ENCODE peak calls at places on chromosome 2, in seven cellular contexts. One of them, this sample, is unnamed.

GRCh38 chr2:18063826-18064485 is 185.5 kb downstream of the KCNS3 start:
- DNase-seq in anterior cingulate cortex: no peak
- DNase-seq in HuH-7.5: no peak
- DNase-seq in HEK293T: no peak
- DNase-seq in stimulated activated CD4-positive, alpha-beta T cell treated with anti-CD3 and anti-CD28 coated beads, Interleukin-15, amount 100 ng/mL, for 24 hours: no peak
- DNase-seq in pancreas: no peak
- DNase-seq in NCI-H524: no peak
- DNase-seq in this sample: no peak

GRCh38 chr2:108139521-108139920 is 100.2 kb upstream of the SULT1C3 start:
- DNase-seq in HEK293T: no peak
- DNase-seq in HuH-7.5: no peak
- DNase-seq in stimulated activated CD4-positive, alpha-beta T cell treated with anti-CD3 and anti-CD28 coated beads, Interleukin-15, amount 100 ng/mL, for 24 hours: no peak
- DNase-seq in NCI-H524: no peak
- DNase-seq in anterior cingulate cortex: no peak
- DNase-seq in pancreas: no peak
- DNase-seq in this sample: peak

GRCh38 chr2:100214265-100214961 is 72.0 kb upstream of the AFF3 start:
- DNase-seq in HuH-7.5: no peak
- DNase-seq in stimulated activated CD4-positive, alpha-beta T cell treated with anti-CD3 and anti-CD28 coated beads, Interleukin-15, amount 100 ng/mL, for 24 hours: no peak
- DNase-seq in pancreas: no peak
- DNase-seq in NCI-H524: no peak
- DNase-seq in HEK293T: no peak
- DNase-seq in anterior cingulate cortex: no peak
- DNase-seq in this sample: no peak

GRCh38 chr2:64213607-64214275 is 69.5 kb upstream of the PELI1 start:
- DNase-seq in HuH-7.5: no peak
- DNase-seq in anterior cingulate cortex: no peak
- DNase-seq in stimulated activated CD4-positive, alpha-beta T cell treated with anti-CD3 and anti-CD28 coated beads, Interleukin-15, amount 100 ng/mL, for 24 hours: peak
- DNase-seq in pancreas: no peak
- DNase-seq in HEK293T: no peak
- DNase-seq in NCI-H524: no peak
- DNase-seq in this sample: no peak

GRCh38 chr2:110948027-110948687 is 172.6 kb upstream of the BCL2L11 start:
- DNase-seq in HuH-7.5: no peak
- DNase-seq in HEK293T: peak
- DNase-seq in stimulated activated CD4-positive, alpha-beta T cell treated with anti-CD3 and anti-CD28 coated beads, Interleukin-15, amount 100 ng/mL, for 24 hours: no peak
- DNase-seq in pancreas: no peak
- DNase-seq in anterior cingulate cortex: no peak
- DNase-seq in NCI-H524: no peak
- DNase-seq in this sample: no peak

GRCh38 chr2:204933735-204934361 is 388.6 kb downstream of the PARD3B start:
- DNase-seq in stimulated activated CD4-positive, alpha-beta T cell treated with anti-CD3 and anti-CD28 coated beads, Interleukin-15, amount 100 ng/mL, for 24 hours: no peak
- DNase-seq in NCI-H524: no peak
- DNase-seq in HEK293T: no peak
- DNase-seq in anterior cingulate cortex: no peak
- DNase-seq in HuH-7.5: no peak
- DNase-seq in pancreas: no peak
- DNase-seq in this sample: no peak

GRCh38 chr2:23520256-23520655 is 135.3 kb downstream of the KLHL29 start:
- DNase-seq in stimulated activated CD4-positive, alpha-beta T cell treated with anti-CD3 and anti-CD28 coated beads, Interleukin-15, amount 100 ng/mL, for 24 hours: no peak
- DNase-seq in NCI-H524: no peak
- DNase-seq in HEK293T: no peak
- DNase-seq in pancreas: no peak
- DNase-seq in anterior cingulate cortex: no peak
- DNase-seq in HuH-7.5: peak
- DNase-seq in this sample: peak

GRCh38 chr2:42117182-42117579 is 52.0 kb upstream of the EML4 start:
- DNase-seq in HEK293T: no peak
- DNase-seq in HuH-7.5: no peak
- DNase-seq in anterior cingulate cortex: no peak
- DNase-seq in stimulated activated CD4-positive, alpha-beta T cell treated with anti-CD3 and anti-CD28 coated beads, Interleukin-15, amount 100 ng/mL, for 24 hours: no peak
- DNase-seq in pancreas: no peak
- DNase-seq in NCI-H524: no peak
- DNase-seq in this sample: no peak

GRCh38 chr2:151029406-151030157 is 232.1 kb downstream of the RBM43 start:
- DNase-seq in NCI-H524: no peak
- DNase-seq in HEK293T: no peak
- DNase-seq in stimulated activated CD4-positive, alpha-beta T cell treated with anti-CD3 and anti-CD28 coated beads, Interleukin-15, amount 100 ng/mL, for 24 hours: no peak
- DNase-seq in anterior cingulate cortex: no peak
- DNase-seq in pancreas: no peak
- DNase-seq in HuH-7.5: no peak
- DNase-seq in this sample: no peak

GRCh38 chr2:25298776-25299431 is 42.8 kb downstream of the DNMT3A start:
- DNase-seq in anterior cingulate cortex: no peak
- DNase-seq in pancreas: no peak
- DNase-seq in NCI-H524: no peak
- DNase-seq in stimulated activated CD4-positive, alpha-beta T cell treated with anti-CD3 and anti-CD28 coated beads, Interleukin-15, amount 100 ng/mL, for 24 hours: no peak
- DNase-seq in HEK293T: no peak
- DNase-seq in HuH-7.5: no peak
- DNase-seq in this sample: no peak

GRCh38 chr2:182018218-182018617 is 32.6 kb downstream of the PPP1R1C start:
- DNase-seq in HuH-7.5: no peak
- DNase-seq in NCI-H524: no peak
- DNase-seq in stimulated activated CD4-positive, alpha-beta T cell treated with anti-CD3 and anti-CD28 coated beads, Interleukin-15, amount 100 ng/mL, for 24 hours: no peak
- DNase-seq in HEK293T: no peak
- DNase-seq in pancreas: no peak
- DNase-seq in anterior cingulate cortex: no peak
- DNase-seq in this sample: no peak

GRCh38 chr2:15671409-15671808 is 79.7 kb downstream of the DDX1 start:
- DNase-seq in HEK293T: no peak
- DNase-seq in stimulated activated CD4-positive, alpha-beta T cell treated with anti-CD3 and anti-CD28 coated beads, Interleukin-15, amount 100 ng/mL, for 24 hours: no peak
- DNase-seq in NCI-H524: no peak
- DNase-seq in HuH-7.5: no peak
- DNase-seq in anterior cingulate cortex: no peak
- DNase-seq in pancreas: no peak
- DNase-seq in this sample: no peak

GRCh38 chr2:43178055-43178598 is 48.3 kb downstream of the ZFP36L2 start:
- DNase-seq in stimulated activated CD4-positive, alpha-beta T cell treated with anti-CD3 and anti-CD28 coated beads, Interleukin-15, amount 100 ng/mL, for 24 hours: no peak
- DNase-seq in NCI-H524: no peak
- DNase-seq in pancreas: no peak
- DNase-seq in anterior cingulate cortex: no peak
- DNase-seq in HuH-7.5: no peak
- DNase-seq in HEK293T: no peak
- DNase-seq in this sample: no peak

GRCh38 chr2:187547353-187547979 is 6.8 kb downstream of the TFPI start:
- DNase-seq in NCI-H524: peak
- DNase-seq in stimulated activated CD4-positive, alpha-beta T cell treated with anti-CD3 and anti-CD28 coated beads, Interleukin-15, amount 100 ng/mL, for 24 hours: no peak
- DNase-seq in HEK293T: no peak
- DNase-seq in pancreas: no peak
- DNase-seq in anterior cingulate cortex: no peak
- DNase-seq in HuH-7.5: no peak
- DNase-seq in this sample: peak

GRCh38 chr2:239291505-239292350 is 109.1 kb downstream of the HDAC4 start:
- DNase-seq in HEK293T: no peak
- DNase-seq in NCI-H524: no peak
- DNase-seq in stimulated activated CD4-positive, alpha-beta T cell treated with anti-CD3 and anti-CD28 coated beads, Interleukin-15, amount 100 ng/mL, for 24 hours: no peak
- DNase-seq in HuH-7.5: no peak
- DNase-seq in pancreas: no peak
- DNase-seq in anterior cingulate cortex: peak
- DNase-seq in this sample: no peak

GRCh38 chr2:137168564-137168963 is 403.2 kb downstream of the THSD7B start:
- DNase-seq in pancreas: no peak
- DNase-seq in HEK293T: no peak
- DNase-seq in HuH-7.5: no peak
- DNase-seq in anterior cingulate cortex: no peak
- DNase-seq in NCI-H524: no peak
- DNase-seq in stimulated activated CD4-positive, alpha-beta T cell treated with anti-CD3 and anti-CD28 coated beads, Interleukin-15, amount 100 ng/mL, for 24 hours: no peak
- DNase-seq in this sample: no peak

GRCh38 chr2:113039158-113039557 is 13.5 kb downstream of the IL36B start:
- DNase-seq in pancreas: peak
- DNase-seq in HuH-7.5: no peak
- DNase-seq in stimulated activated CD4-positive, alpha-beta T cell treated with anti-CD3 and anti-CD28 coated beads, Interleukin-15, amount 100 ng/mL, for 24 hours: no peak
- DNase-seq in NCI-H524: no peak
- DNase-seq in anterior cingulate cortex: no peak
- DNase-seq in HEK293T: no peak
- DNase-seq in this sample: no peak

GRCh38 chr2:178233428-178233827 is 39.1 kb downstream of the OSBPL6 start:
- DNase-seq in pancreas: no peak
- DNase-seq in HuH-7.5: no peak
- DNase-seq in anterior cingulate cortex: no peak
- DNase-seq in HEK293T: no peak
- DNase-seq in stimulated activated CD4-positive, alpha-beta T cell treated with anti-CD3 and anti-CD28 coated beads, Interleukin-15, amount 100 ng/mL, for 24 hours: no peak
- DNase-seq in NCI-H524: no peak
- DNase-seq in this sample: no peak

GRCh38 chr2:133566967-133567645 is 1.2 kb downstream of the NCKAP5 start:
- DNase-seq in HuH-7.5: no peak
- DNase-seq in HEK293T: no peak
- DNase-seq in anterior cingulate cortex: peak
- DNase-seq in stimulated activated CD4-positive, alpha-beta T cell treated with anti-CD3 and anti-CD28 coated beads, Interleukin-15, amount 100 ng/mL, for 24 hours: no peak
- DNase-seq in NCI-H524: no peak
- DNase-seq in pancreas: peak
- DNase-seq in this sample: peak

GRCh38 chr2:161243873-161244272 is 64.4 kb upstream of the PSMD14 start:
- DNase-seq in anterior cingulate cortex: no peak
- DNase-seq in pancreas: no peak
- DNase-seq in HuH-7.5: no peak
- DNase-seq in stimulated activated CD4-positive, alpha-beta T cell treated with anti-CD3 and anti-CD28 coated beads, Interleukin-15, amount 100 ng/mL, for 24 hours: no peak
- DNase-seq in HEK293T: no peak
- DNase-seq in NCI-H524: no peak
- DNase-seq in this sample: no peak

GRCh38 chr2:221502270-221502973 is 69.7 kb downstream of the EPHA4 start:
- DNase-seq in HuH-7.5: no peak
- DNase-seq in anterior cingulate cortex: no peak
- DNase-seq in stimulated activated CD4-positive, alpha-beta T cell treated with anti-CD3 and anti-CD28 coated beads, Interleukin-15, amount 100 ng/mL, for 24 hours: peak
- DNase-seq in pancreas: no peak
- DNase-seq in HEK293T: peak
- DNase-seq in NCI-H524: no peak
- DNase-seq in this sample: peak

This sample was measured in Daoy.